ENCODE peak calls at places on chromosome 1, in five cellular contexts. U is mesendoderm, K is ACHN, Y is dermis microvascular lymphatic vessel endothelial cell, O is HFF-Myc. L is an unnamed sample.

GRCh38 chr1:202802998-202803932 is 5.0 kb downstream of the KDM5B start:
- DNase-seq in U (peak), K (peak), Y (no peak), O (no peak), L (no peak)

GRCh38 chr1:226457307-226457712 is 49.4 kb upstream of the PARP1 start:
- DNase-seq in U (peak), K (no peak), Y (peak), O (no peak), L (no peak)

GRCh38 chr1:245956225-245956624 is 550.9 kb downstream of the SMYD3 start:
- DNase-seq in U (no peak), Y (peak), O (no peak), K (no peak), L (no peak)

GRCh38 chr1:206856674-206857464 is 8.6 kb upstream of the IL20 start:
- DNase-seq in O (no peak), U (peak), K (peak), Y (no peak), L (no peak)

GRCh38 chr1:155176544-155177071 is 3.0 kb downstream of the TRIM46 start:
- DNase-seq in K (peak), U (peak), Y (peak), O (no peak), L (peak)

GRCh38 chr1:175984813-175985212 is 222.3 kb downstream of the COP1 start:
- DNase-seq in U (no peak), K (peak), Y (no peak), O (no peak), L (no peak)

GRCh38 chr1:207910678-207911354 is at the start of gene CD34:
- DNase-seq in U (peak), Y (peak), K (no peak), O (no peak), L (no peak)

GRCh38 chr1:42003433-42003832 is 84.7 kb upstream of the HIVEP3 start:
- DNase-seq in K (no peak), O (no peak), Y (no peak), U (no peak), L (no peak)

GRCh38 chr1:234977891-234978396 is 150.7 kb downstream of the TOMM20 start:
- DNase-seq in Y (peak), U (no peak), K (no peak), O (no peak), L (no peak)

GRCh38 chr1:78143152-78143551 is 97.4 kb downstream of the GIPC2 start:
- DNase-seq in O (no peak), U (no peak), Y (no peak), K (peak), L (peak)

L was measured in RCC 7860.